ENCODE peak calls at places on chromosomes 13 and 19, in nine cellular contexts. S is ureter; B is CD4-positive, alpha-beta T cell; Q is RPMI7951; A is NB4; Z is NCI-H774; Y is bronchial epithelial cell; G is heart left ventricle; E is retinal pigment epithelial cell. P is an unnamed sample.
A peak's percentile ranks its signal among the peaks of the same experiment; 100 is the strongest.

GRCh38 chr13:67395577-67395976 is 165.4 kb upstream of the PCDH9 start:
- DNase-seq in S (no peak), B (no peak), Q (no peak), A (no peak), Z (no peak), Y (no peak), G (no peak), E (no peak), P (no peak)

GRCh38 chr19:3403489-3404323 is 37.3 kb downstream of the NFIC start:
- DNase-seq in S (peak; percentile 93), B (no peak), Q (peak; percentile 96), A (no peak), Z (no peak), Y (no peak), G (peak; percentile 96), E (peak; percentile 41), P (peak; percentile 66)

GRCh38 chr13:100941377-100941776 is 266.8 kb upstream of the TMTC4 start:
- DNase-seq in S (no peak), B (no peak), Q (no peak), A (no peak), Z (no peak), Y (no peak), G (no peak), E (no peak), P (no peak)

GRCh38 chr19:13094771-13095392 is 7.8 kb downstream of the LYL1 start:
- DNase-seq in S (no peak), B (no peak), Q (no peak), A (peak; percentile 56), Z (no peak), Y (no peak), G (peak; percentile 53), E (no peak), P (no peak)

GRCh38 chr13:73290844-73291243 is 232.0 kb downstream of the KLF5 start:
- DNase-seq in S (no peak), B (no peak), Q (no peak), A (no peak), Z (no peak), Y (no peak), G (no peak), E (no peak), P (no peak)

GRCh38 chr19:11164879-11165406 is 9.4 kb upstream of the SPC24 start:
- DNase-seq in S (peak; percentile 89), B (no peak), Q (no peak), A (no peak), Z (no peak), Y (no peak), G (peak; percentile 90), E (no peak), P (no peak)

GRCh38 chr19:1074512-1075283 is 7.7 kb downstream of the ARHGAP45 start:
- DNase-seq in S (peak; percentile 89), B (peak; percentile 97), Q (no peak), A (no peak), Z (peak; percentile 78), Y (no peak), G (peak; percentile 89), E (no peak), P (peak; percentile 62)

GRCh38 chr19:14432817-14433453 is at the start of gene PKN1:
- DNase-seq in S (no peak), B (peak; percentile 31), Q (peak; percentile 36), A (peak; percentile 51), Z (peak; percentile 68), Y (no peak), G (peak; percentile 80), E (no peak), P (peak; percentile 46)

GRCh38 chr13:113995051-113995601 is 21.2 kb upstream of the C13orf46 start:
- DNase-seq in S (no peak), B (no peak), Q (no peak), A (no peak), Z (no peak), Y (no peak), G (peak; percentile 25), E (no peak), P (no peak)

GRCh38 chr13:65943024-65943423 is 1287.1 kb downstream of the PCDH9 start:
- DNase-seq in S (no peak), B (no peak), Q (no peak), A (no peak), Z (no peak), Y (no peak), G (no peak), E (no peak), P (no peak)

GRCh38 chr13:106373989-106374572 is 161.4 kb downstream of the EFNB2 start:
- DNase-seq in S (no peak), B (no peak), Q (peak; percentile 56), A (peak; percentile 33), Z (no peak), Y (peak; percentile 42), G (no peak), E (peak; percentile 58), P (peak; percentile 51)

GRCh38 chr13:26476111-26476743 is 81.3 kb upstream of the WASF3 start:
- DNase-seq in S (peak; percentile 37), B (no peak), Q (peak; percentile 50), A (no peak), Z (no peak), Y (no peak), G (peak; percentile 63), E (no peak), P (no peak)

GRCh38 chr13:51435002-51435578 is 17.7 kb downstream of the INTS6 start:
- DNase-seq in S (no peak), B (no peak), Q (peak; percentile 3), A (peak; percentile 41), Z (no peak), Y (peak; percentile 25), G (no peak), E (no peak), P (peak; percentile 35)

GRCh38 chr13:103758222-103758621 is 692.0 kb upstream of the SLC10A2 start:
- DNase-seq in S (no peak), B (no peak), Q (no peak), A (no peak), Z (no peak), Y (no peak), G (no peak), E (no peak), P (no peak)

GRCh38 chr19:29858000-29858596 is 46.3 kb downstream of the CCNE1 start:
- DNase-seq in S (no peak), B (peak; percentile 34), Q (no peak), A (peak; percentile 18), Z (peak; percentile 17), Y (no peak), G (no peak), E (no peak), P (peak; percentile 36)

GRCh38 chr19:531009-531752 is 379 bp upstream of the CDC34 start:
- DNase-seq in S (peak; percentile 83), B (peak; percentile 85), Q (peak; percentile 73), A (peak; percentile 82), Z (peak; percentile 83), Y (peak; percentile 48), G (peak; percentile 90), E (no peak), P (peak; percentile 90)

GRCh38 chr13:39455534-39456175 is 147.3 kb downstream of the LHFPL6 start:
- DNase-seq in S (no peak), B (no peak), Q (no peak), A (peak; percentile 22), Z (no peak), Y (no peak), G (no peak), E (no peak), P (no peak)

GRCh38 chr13:27679896-27680295 is 58.2 kb downstream of the POLR1D start:
- DNase-seq in S (no peak), B (no peak), Q (no peak), A (peak; percentile 42), Z (no peak), Y (no peak), G (no peak), E (no peak), P (no peak)

GRCh38 chr13:43132228-43132627 is 108.8 kb downstream of the DNAJC15 start:
- DNase-seq in S (no peak), B (no peak), Q (peak; percentile 50), A (peak; percentile 15), Z (no peak), Y (peak; percentile 73), G (no peak), E (no peak), P (peak; percentile 61)

GRCh38 chr13:26062853-26063444 is 11.1 kb upstream of the SHISA2 start:
- DNase-seq in S (no peak), B (peak; percentile 24), Q (peak; percentile 60), A (peak; percentile 75), Z (peak; percentile 13), Y (peak; percentile 55), G (no peak), E (no peak), P (peak; percentile 66)

GRCh38 chr19:4457654-4458406 is at the start of gene UBXN6:
- DNase-seq in S (peak; percentile 96), B (peak; percentile 97), Q (peak; percentile 98), A (peak; percentile 95), Z (peak; percentile 98), Y (peak; percentile 87), G (peak; percentile 100), E (peak; percentile 96), P (peak; percentile 98)

GRCh38 chr13:33744589-33745369 is 73.2 kb upstream of the RFC3 start:
- DNase-seq in S (no peak), B (no peak), Q (peak; percentile 23), A (no peak), Z (peak; percentile 66), Y (no peak), G (no peak), E (no peak), P (no peak)

GRCh38 chr13:76621726-76622125 is 264.5 kb downstream of the KCTD12 start:
- DNase-seq in S (no peak), B (no peak), Q (no peak), A (no peak), Z (no peak), Y (no peak), G (no peak), E (no peak), P (no peak)

GRCh38 chr13:105506463-105506862 is 1029.0 kb downstream of the EFNB2 start:
- DNase-seq in S (no peak), B (no peak), Q (no peak), A (no peak), Z (no peak), Y (no peak), G (no peak), E (no peak), P (no peak)

GRCh38 chr13:90630716-90631115 is 716.8 kb upstream of the MIR17HG start:
- DNase-seq in S (no peak), B (no peak), Q (no peak), A (no peak), Z (no peak), Y (no peak), G (no peak), E (no peak), P (no peak)

GRCh38 chr13:31050486-31051400 is 111.0 kb downstream of the HSPH1 start:
- DNase-seq in S (no peak), B (no peak), Q (no peak), A (no peak), Z (no peak), Y (no peak), G (no peak), E (no peak), P (peak; percentile 48)

GRCh38 chr13:96958286-96958891 is 35.9 kb downstream of the OXGR1 start:
- DNase-seq in S (no peak), B (no peak), Q (no peak), A (peak; percentile 29), Z (peak; percentile 25), Y (peak; percentile 45), G (no peak), E (peak; percentile 9), P (peak; percentile 34)

GRCh38 chr13:44040754-44041100 is 161.0 kb downstream of the LACC1 start:
- DNase-seq in S (no peak), B (no peak), Q (no peak), A (no peak), Z (no peak), Y (peak; percentile 43), G (no peak), E (no peak), P (peak; percentile 74)

GRCh38 chr13:94548382-94549240 is 47.3 kb downstream of the TGDS start:
- DNase-seq in S (no peak), B (peak; percentile 23), Q (no peak), A (no peak), Z (peak; percentile 53), Y (peak; percentile 21), G (peak; percentile 58), E (no peak), P (no peak)

GRCh38 chr13:54433511-54434206 is 1405.0 kb downstream of the OLFM4 start:
- DNase-seq in S (no peak), B (no peak), Q (peak; percentile 1), A (no peak), Z (peak; percentile 34), Y (no peak), G (no peak), E (no peak), P (peak; percentile 11)

GRCh38 chr19:2422951-2423880 is 4.2 kb downstream of the TIMM13 start:
- DNase-seq in S (no peak), B (no peak), Q (no peak), A (no peak), Z (no peak), Y (no peak), G (no peak), E (no peak), P (no peak)

P was measured in kidney tubule cell.